ENCODE peak calls at places on chromosomes 4 and X, in five cellular contexts. One of them, this sample, is unnamed.

GRCh38 chr4:77501851-77502250 is 103.8 kb upstream of the CXCL13 start:
- DNase-seq in breast epithelium: no peak
- DNase-seq in sigmoid colon: no peak
- DNase-seq in H1: no peak
- DNase-seq in upper lobe of left lung: no peak
- DNase-seq in this sample: no peak

GRCh38 chrX:48465336-48465933 is 4.6 kb downstream of the SLC38A5 start:
- DNase-seq in sigmoid colon: no peak
- DNase-seq in H1: no peak
- DNase-seq in upper lobe of left lung: no peak
- DNase-seq in breast epithelium: no peak
- DNase-seq in this sample: no peak

GRCh38 chr4:169485791-169486742 is 126.3 kb downstream of the NEK1 start:
- DNase-seq in H1: no peak
- DNase-seq in upper lobe of left lung: no peak
- DNase-seq in sigmoid colon: no peak
- DNase-seq in breast epithelium: no peak
- DNase-seq in this sample: no peak

GRCh38 chr4:89305712-89306437 is 1.7 kb downstream of the GPRIN3 start:
- DNase-seq in breast epithelium: no peak
- DNase-seq in sigmoid colon: no peak
- DNase-seq in upper lobe of left lung: peak; percentile 44
- DNase-seq in H1: no peak
- DNase-seq in this sample: no peak

GRCh38 chrX:93120805-93121204 is 552.6 kb downstream of the NAP1L3 start:
- DNase-seq in H1: no peak
- DNase-seq in upper lobe of left lung: no peak
- DNase-seq in sigmoid colon: no peak
- DNase-seq in breast epithelium: no peak
- DNase-seq in this sample: no peak

GRCh38 chrX:77174680-77175336 is 272.4 kb upstream of the FGF16 start:
- DNase-seq in breast epithelium: no peak
- DNase-seq in sigmoid colon: no peak
- DNase-seq in H1: no peak
- DNase-seq in upper lobe of left lung: no peak
- DNase-seq in this sample: no peak

GRCh38 chrX:55389376-55389775 is 62.6 kb upstream of the MAGEH1 start:
- DNase-seq in breast epithelium: no peak
- DNase-seq in sigmoid colon: no peak
- DNase-seq in H1: no peak
- DNase-seq in upper lobe of left lung: no peak
- DNase-seq in this sample: no peak

GRCh38 chrX:77415161-77415560 is 32.0 kb upstream of the FGF16 start:
- DNase-seq in upper lobe of left lung: no peak
- DNase-seq in H1: no peak
- DNase-seq in sigmoid colon: no peak
- DNase-seq in breast epithelium: no peak
- DNase-seq in this sample: no peak

GRCh38 chrX:357693-358471 is 28.8 kb downstream of the PPP2R3B start:
- DNase-seq in upper lobe of left lung: no peak
- DNase-seq in breast epithelium: no peak
- DNase-seq in H1: no peak
- DNase-seq in sigmoid colon: no peak
- DNase-seq in this sample: no peak

GRCh38 chr4:152663203-152664066 is 16.4 kb downstream of the TMEM154 start:
- DNase-seq in sigmoid colon: no peak
- DNase-seq in H1: no peak
- DNase-seq in breast epithelium: no peak
- DNase-seq in upper lobe of left lung: no peak
- DNase-seq in this sample: no peak

GRCh38 chr4:188455353-188455752 is 316.1 kb downstream of the TRIML1 start:
- DNase-seq in upper lobe of left lung: no peak
- DNase-seq in sigmoid colon: no peak
- DNase-seq in H1: no peak
- DNase-seq in breast epithelium: no peak
- DNase-seq in this sample: no peak

GRCh38 chrX:154030266-154030665 is 10.6 kb upstream of the IRAK1 start:
- DNase-seq in breast epithelium: no peak
- DNase-seq in sigmoid colon: no peak
- DNase-seq in H1: no peak
- DNase-seq in upper lobe of left lung: no peak
- DNase-seq in this sample: no peak

GRCh38 chrX:11756354-11757318 is 1.4 kb upstream of the MSL3 start:
- DNase-seq in sigmoid colon: no peak
- DNase-seq in upper lobe of left lung: no peak
- DNase-seq in breast epithelium: no peak
- DNase-seq in H1: no peak
- DNase-seq in this sample: no peak

GRCh38 chr4:122873752-122874151 is 47.1 kb downstream of the FGF2 start:
- DNase-seq in upper lobe of left lung: no peak
- DNase-seq in breast epithelium: no peak
- DNase-seq in H1: no peak
- DNase-seq in sigmoid colon: no peak
- DNase-seq in this sample: no peak

GRCh38 chr4:169934794-169935400 is 91.3 kb downstream of the MFAP3L start:
- DNase-seq in upper lobe of left lung: no peak
- DNase-seq in H1: no peak
- DNase-seq in breast epithelium: no peak
- DNase-seq in sigmoid colon: no peak
- DNase-seq in this sample: no peak

GRCh38 chrX:5936438-5936837 is 292.2 kb downstream of the NLGN4X start:
- DNase-seq in upper lobe of left lung: no peak
- DNase-seq in sigmoid colon: no peak
- DNase-seq in H1: no peak
- DNase-seq in breast epithelium: no peak
- DNase-seq in this sample: no peak

GRCh38 chr4:88938138-88938537 is 118.8 kb downstream of the FAM13A start:
- DNase-seq in breast epithelium: no peak
- DNase-seq in sigmoid colon: no peak
- DNase-seq in H1: no peak
- DNase-seq in upper lobe of left lung: no peak
- DNase-seq in this sample: no peak

GRCh38 chrX:36986231-36986630 is 21.9 kb upstream of the FAM47C start:
- DNase-seq in breast epithelium: no peak
- DNase-seq in sigmoid colon: no peak
- DNase-seq in upper lobe of left lung: peak; percentile 46
- DNase-seq in H1: no peak
- DNase-seq in this sample: no peak

GRCh38 chrX:150847088-150847487 is 51.4 kb downstream of the CD99L2 start:
- DNase-seq in sigmoid colon: no peak
- DNase-seq in breast epithelium: no peak
- DNase-seq in upper lobe of left lung: no peak
- DNase-seq in H1: no peak
- DNase-seq in this sample: no peak

GRCh38 chr4:143482753-143483362 is 30.6 kb upstream of the SMARCA5 start:
- DNase-seq in breast epithelium: no peak
- DNase-seq in H1: no peak
- DNase-seq in sigmoid colon: no peak
- DNase-seq in upper lobe of left lung: no peak
- DNase-seq in this sample: no peak

GRCh38 chr4:40842725-40843401 is 93.1 kb downstream of the NSUN7 start:
- DNase-seq in upper lobe of left lung: no peak
- DNase-seq in breast epithelium: peak; percentile 62
- DNase-seq in sigmoid colon: peak; percentile 13
- DNase-seq in H1: no peak
- DNase-seq in this sample: no peak

GRCh38 chrX:45709381-45709780 is 508.7 kb upstream of the DIPK2B start:
- DNase-seq in breast epithelium: no peak
- DNase-seq in upper lobe of left lung: no peak
- DNase-seq in sigmoid colon: no peak
- DNase-seq in H1: no peak
- DNase-seq in this sample: no peak

GRCh38 chr4:13313856-13314255 is 170.3 kb downstream of the RAB28 start:
- DNase-seq in upper lobe of left lung: no peak
- DNase-seq in breast epithelium: no peak
- DNase-seq in sigmoid colon: no peak
- DNase-seq in H1: no peak
- DNase-seq in this sample: no peak

GRCh38 chrX:40552768-40553167 is 28.0 kb upstream of the ATP6AP2 start:
- DNase-seq in breast epithelium: no peak
- DNase-seq in upper lobe of left lung: no peak
- DNase-seq in sigmoid colon: no peak
- DNase-seq in H1: no peak
- DNase-seq in this sample: no peak

GRCh38 chr4:142523111-142523510 is 323.0 kb downstream of the INPP4B start:
- DNase-seq in sigmoid colon: no peak
- DNase-seq in H1: no peak
- DNase-seq in upper lobe of left lung: no peak
- DNase-seq in breast epithelium: no peak
- DNase-seq in this sample: no peak

GRCh38 chr4:61068745-61069144 is 131.4 kb upstream of the ADGRL3 start:
- DNase-seq in breast epithelium: no peak
- DNase-seq in sigmoid colon: no peak
- DNase-seq in upper lobe of left lung: no peak
- DNase-seq in H1: no peak
- DNase-seq in this sample: no peak

GRCh38 chr4:149029056-149029651 is 586.9 kb upstream of the NR3C2 start:
- DNase-seq in upper lobe of left lung: no peak
- DNase-seq in sigmoid colon: no peak
- DNase-seq in H1: no peak
- DNase-seq in breast epithelium: no peak
- DNase-seq in this sample: peak; percentile 57

GRCh38 chrX:22975786-22976185 is 24.0 kb upstream of the DDX53 start:
- DNase-seq in breast epithelium: no peak
- DNase-seq in sigmoid colon: no peak
- DNase-seq in upper lobe of left lung: no peak
- DNase-seq in H1: no peak
- DNase-seq in this sample: no peak
- TF ChIP-seq POLR2A in breast epithelium: no peak
- TF ChIP-seq POLR2A in sigmoid colon: no peak
- TF ChIP-seq POLR2A in upper lobe of left lung: no peak
- TF ChIP-seq POLR2A in H1: no peak
- TF ChIP-seq POLR2A in this sample: no peak

GRCh38 chr4:155616112-155616511 is 50.5 kb upstream of the GUCY1A1 start:
- DNase-seq in upper lobe of left lung: no peak
- DNase-seq in sigmoid colon: no peak
- DNase-seq in H1: no peak
- DNase-seq in breast epithelium: no peak
- DNase-seq in this sample: no peak
- TF ChIP-seq POLR2AphosphoS5 in upper lobe of left lung: no peak
- TF ChIP-seq POLR2AphosphoS5 in sigmoid colon: no peak
- TF ChIP-seq POLR2AphosphoS5 in H1: no peak
- TF ChIP-seq POLR2AphosphoS5 in breast epithelium: no peak
- TF ChIP-seq POLR2AphosphoS5 in this sample: no peak

GRCh38 chr4:76035146-76035545 is 724 bp downstream of the CXCL11 start:
- DNase-seq in breast epithelium: no peak
- DNase-seq in upper lobe of left lung: no peak
- DNase-seq in H1: no peak
- DNase-seq in sigmoid colon: no peak
- DNase-seq in this sample: no peak
- H3K4me1 ChIP-seq in breast epithelium: no peaks in the 10 kb centered on the region
- H3K4me1 ChIP-seq in upper lobe of left lung: no peaks in the 10 kb centered on the region
- H3K4me1 ChIP-seq in H1: no peaks in the 10 kb centered on the region
- H3K4me1 ChIP-seq in sigmoid colon: no peaks in the 10 kb centered on the region
- H3K4me1 ChIP-seq in this sample: no peaks in the 10 kb centered on the region

DNA sequence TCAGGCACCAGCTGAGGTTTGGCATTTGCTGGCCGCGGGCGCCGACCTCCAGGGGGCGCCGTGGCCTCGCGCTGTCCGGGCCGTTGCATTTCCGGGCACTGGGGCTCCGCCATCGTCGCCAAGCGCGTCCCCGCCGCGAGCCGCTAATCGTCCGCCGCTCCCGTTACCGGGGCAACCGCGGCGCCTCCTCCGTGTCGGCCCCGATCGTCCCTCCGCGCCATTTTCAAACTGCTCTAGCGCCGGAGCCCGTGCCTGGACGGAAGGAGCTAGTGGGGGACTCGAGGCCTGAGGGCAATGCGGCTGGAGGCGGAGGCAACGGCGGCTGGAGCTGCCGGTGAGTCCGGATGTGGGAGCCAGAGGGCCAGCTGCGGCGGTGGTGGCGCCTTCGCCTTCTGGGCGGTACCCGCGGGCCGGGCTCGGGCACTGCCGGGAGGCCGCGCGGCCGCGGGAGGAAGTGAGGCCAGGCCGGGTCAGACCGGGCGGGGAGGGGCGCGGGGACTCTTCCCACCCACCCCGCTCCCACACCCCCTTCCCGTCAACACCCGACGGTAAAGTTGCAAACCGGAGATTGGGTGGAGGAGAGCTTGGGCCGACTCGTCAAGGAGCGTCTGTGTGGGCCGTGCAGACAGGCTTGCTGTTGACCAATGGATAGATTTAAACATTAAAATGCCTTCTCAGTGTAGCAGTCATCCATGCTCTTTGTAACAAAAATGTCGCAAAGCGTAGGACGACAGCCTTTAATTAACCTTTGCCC is at the start of gene CEP135:
- DNase-seq in upper lobe of left lung: peak; percentile 97
- DNase-seq in sigmoid colon: peak; percentile 96
- DNase-seq in H1: peak; percentile 80
- DNase-seq in breast epithelium: peak; percentile 91
- DNase-seq in this sample: peak; percentile 94
- TF ChIP-seq POLR2A in upper lobe of left lung: no peak
- TF ChIP-seq POLR2A in sigmoid colon: no peak
- TF ChIP-seq POLR2A in H1: no peak
- TF ChIP-seq POLR2A in breast epithelium: no peak
- TF ChIP-seq POLR2A in this sample: no peak